ENCODE peak calls at places on chromosomes 11 and 22, in seven cellular contexts. M is uterus; U is iPS DF 6.9; N is AG04450; L is substantia nigra; O is left ventricle myocardium inferior; P is CD4-positive, alpha-beta T cell. J is an unnamed sample.

GRCh38 chr22:35950262-35950661 is 78.4 kb downstream of the RBFOX2 start:
- DNase-seq in N (no peak), U (no peak), M (no peak), L (no peak), P (no peak), O (no peak), J (no peak)

GRCh38 chr11:15988693-15989231 is 367.6 kb downstream of the SOX6 start:
- DNase-seq in O (no peak), N (no peak), P (no peak), M (no peak), U (peak), L (no peak), J (no peak)

GRCh38 chr11:102924851-102925380 is 30.6 kb downstream of the MMP13 start:
- DNase-seq in U (no peak), P (no peak), O (no peak), N (no peak), M (no peak), L (no peak), J (no peak)

GRCh38 chr11:116373107-116373506 is 399.7 kb downstream of the BUD13 start:
- DNase-seq in N (no peak), O (no peak), L (no peak), P (no peak), U (no peak), M (no peak), J (no peak)

GRCh38 chr22:20209761-20210250 is 58.3 kb downstream of the RTN4R start:
- DNase-seq in M (no peak), U (no peak), P (no peak), L (no peak), O (no peak), N (no peak), J (no peak)

GRCh38 chr22:19382240-19382639 is 49.3 kb downstream of the HIRA start:
- DNase-seq in O (no peak), U (no peak), L (no peak), M (no peak), N (no peak), P (no peak), J (no peak)

GRCh38 chr11:119093951-119094815 is 7.5 kb downstream of the DPAGT1 start:
- DNase-seq in O (no peak), P (peak), L (no peak), M (peak), N (no peak), U (no peak), J (no peak)

GRCh38 chr11:108561535-108561991 is 32.0 kb downstream of the EXPH5 start:
- DNase-seq in O (no peak), U (no peak), N (no peak), P (no peak), L (no peak), M (no peak), J (no peak)

GRCh38 chr22:26226538-26227297 is 57.5 kb downstream of the SEZ6L start:
- DNase-seq in M (no peak), N (no peak), U (no peak), P (no peak), L (no peak), O (no peak), J (no peak)

GRCh38 chr11:83649468-83649915 is 363.3 kb upstream of the CCDC90B start:
- DNase-seq in M (no peak), L (no peak), N (no peak), O (no peak), U (no peak), P (no peak), J (peak)

GRCh38 chr11:62671272-62671603 is 235 bp upstream of the UQCC3 start:
- DNase-seq in M (no peak), O (no peak), N (no peak), P (no peak), L (no peak), U (no peak), J (no peak)

GRCh38 chr11:125337836-125338235 is 158.2 kb downstream of the FEZ1 start:
- DNase-seq in M (peak), U (no peak), L (no peak), N (no peak), P (no peak), O (no peak), J (no peak)
- H3K27ac ChIP-seq in M (peak), U (no peak), L (no peak), N (no peak), P (no peak), O (peak), J (no peak)

GRCh38 chr11:122176651-122177050 is 60.6 kb upstream of the BLID start:
- DNase-seq in N (no peak), L (no peak), M (no peak), P (no peak), U (no peak), O (no peak), J (no peak)

GRCh38 chr11:122179966-122180365 is 64.0 kb upstream of the BLID start:
- DNase-seq in P (no peak), M (no peak), U (no peak), N (no peak), O (no peak), L (no peak), J (no peak)

GRCh38 chr11:122180435-122180834 is 64.4 kb upstream of the BLID start:
- DNase-seq in M (peak), L (no peak), N (peak), U (no peak), O (no peak), P (no peak), J (no peak)

GRCh38 chr11:122177238-122177637 is 61.2 kb upstream of the BLID start:
- DNase-seq in O (no peak), L (no peak), U (no peak), P (no peak), M (no peak), N (no peak), J (no peak)

DNA sequence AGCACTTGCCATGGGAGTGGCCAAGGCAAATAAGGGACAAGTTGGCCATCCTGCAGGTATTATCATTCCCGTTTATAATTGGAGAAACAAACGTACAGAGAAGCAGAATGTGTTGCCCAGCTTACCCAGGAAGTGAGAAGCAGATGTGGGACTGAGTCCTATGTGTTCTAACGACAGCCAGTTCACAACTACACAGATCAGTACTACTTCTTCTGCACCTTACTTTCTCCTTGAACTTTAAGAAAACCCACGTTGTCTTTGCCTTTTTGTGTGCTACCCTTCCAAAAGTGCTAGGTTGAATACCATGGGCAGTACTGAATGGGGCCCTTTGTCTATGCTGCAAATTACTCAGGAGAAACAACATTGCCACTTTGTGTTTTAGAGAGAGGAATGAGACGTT is 62.8 kb upstream of the BLID start:
- DNase-seq in U (no peak), O (no peak), N (no peak), L (no peak), M (no peak), P (no peak), J (no peak)
- H3K27ac ChIP-seq in U (no peak), O (no peak), N (peak), L (peak), M (no peak), P (no peak), J (no peak)

DNA sequence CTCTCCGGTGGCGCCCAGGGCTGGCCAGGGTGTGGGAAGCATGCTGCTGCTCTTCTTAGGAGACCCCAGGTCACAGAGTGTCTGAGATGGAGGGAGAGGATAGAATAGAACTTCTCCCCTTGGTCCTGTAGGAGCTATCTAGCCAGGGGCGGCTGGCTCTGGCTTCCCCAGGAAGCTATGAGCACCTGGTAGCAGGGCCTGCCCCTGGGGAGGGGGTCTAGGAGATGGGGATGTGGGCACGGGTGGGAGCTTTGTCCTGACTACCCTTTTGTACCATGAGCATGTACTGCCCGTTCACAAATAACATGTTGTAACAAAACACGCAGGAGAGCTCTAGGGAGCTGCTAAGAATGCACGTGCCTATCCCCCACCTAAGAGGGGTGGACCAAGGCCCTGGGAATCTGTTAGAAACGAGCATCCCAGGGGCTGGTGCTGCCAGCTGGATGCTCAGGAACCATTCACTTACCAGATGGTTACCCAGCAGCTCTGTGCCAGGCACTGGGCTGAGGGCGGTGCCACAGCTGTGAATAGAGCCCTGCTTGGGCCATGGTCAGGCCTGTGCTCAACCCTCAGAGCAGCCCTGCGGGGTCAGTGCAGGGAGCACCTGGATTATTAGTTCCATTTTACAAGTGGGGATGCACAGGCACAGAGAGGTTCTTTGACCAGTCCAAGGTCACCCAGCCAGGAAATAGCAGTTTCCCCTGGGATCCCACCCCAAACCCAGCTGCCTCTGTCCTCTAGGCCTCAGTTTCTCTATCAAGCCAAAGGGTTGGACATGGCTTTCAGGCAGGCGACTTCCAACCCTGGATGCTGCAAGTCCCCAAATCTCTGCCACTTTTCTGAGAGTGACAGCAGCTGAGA is 2.2 kb downstream of the SLC39A13 start:
- DNase-seq in P (no peak), U (no peak), M (no peak), O (no peak), N (no peak), L (no peak), J (no peak)
- H3K27ac ChIP-seq in P (no peak), U (no peak), M (peak), O (peak), N (no peak), L (peak), J (no peak)

GRCh38 chr11:69470301-69470700 is 11.2 kb upstream of the LINC01488 start:
- DNase-seq in P (no peak), N (no peak), M (no peak), U (no peak), O (peak), L (no peak), J (peak)

GRCh38 chr11:69467646-69468045 is 13.8 kb upstream of the LINC01488 start:
- DNase-seq in L (no peak), O (peak), U (no peak), P (no peak), M (no peak), N (no peak), J (no peak)

GRCh38 chr11:69470793-69471192 is 10.7 kb upstream of the LINC01488 start:
- DNase-seq in P (no peak), L (no peak), U (no peak), O (peak), M (no peak), N (no peak), J (no peak)

GRCh38 chr11:69468236-69468635 is 13.2 kb upstream of the LINC01488 start:
- DNase-seq in O (peak), M (no peak), L (no peak), U (no peak), N (no peak), P (no peak), J (no peak)

DNA sequence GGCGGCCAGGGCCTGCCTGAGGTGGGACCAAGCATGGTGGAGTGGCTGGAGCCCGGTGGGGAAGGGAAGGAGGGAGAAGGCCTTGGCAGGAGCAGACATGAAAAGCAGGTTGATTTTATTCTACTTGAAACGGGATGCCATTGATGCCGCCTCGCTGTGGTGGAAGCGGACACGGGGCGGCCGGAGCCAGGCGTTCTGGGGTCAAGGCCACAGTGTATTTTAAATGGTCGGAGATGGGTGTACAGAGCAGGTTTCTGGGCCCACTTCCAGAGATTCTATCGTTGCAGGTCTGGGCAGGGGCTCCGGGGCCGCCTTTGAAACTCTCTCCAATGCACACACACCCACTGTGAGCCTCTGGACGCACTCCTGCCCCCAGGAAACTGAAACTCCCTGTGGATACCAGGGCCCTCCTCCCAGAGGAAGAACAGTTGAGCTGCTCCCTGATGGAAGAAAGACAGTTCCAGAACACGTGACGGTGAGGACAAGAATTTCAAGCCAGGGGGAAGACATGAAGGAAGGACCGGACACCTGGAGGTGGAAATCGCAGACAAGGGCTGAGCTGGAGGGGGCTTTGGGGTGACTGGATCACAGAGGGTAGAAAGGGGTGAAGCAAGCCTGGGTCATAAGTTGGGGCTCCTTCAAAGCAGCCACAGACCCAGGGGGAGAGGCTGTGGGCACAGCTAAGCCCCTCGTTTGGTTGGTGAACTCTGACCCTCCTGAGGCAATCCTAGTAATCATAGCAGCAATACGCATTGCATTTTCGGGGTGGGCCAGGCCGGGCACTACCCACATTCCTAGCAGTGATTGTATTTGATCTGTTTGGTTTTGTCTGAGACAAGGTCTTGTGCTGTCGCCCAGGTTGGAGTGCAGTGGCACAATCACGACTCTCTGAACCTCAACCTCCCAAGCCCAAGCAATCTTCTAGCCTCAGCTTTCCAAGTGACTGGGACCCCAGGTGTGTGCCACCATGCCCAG is 12.3 kb upstream of the LINC01488 start:
- DNase-seq in L (no peak), M (no peak), P (no peak), U (no peak), N (no peak), O (peak), J (peak)
- H3K27ac ChIP-seq in L (no peak), M (no peak), P (no peak), U (no peak), N (peak), O (no peak), J (no peak)

DNA sequence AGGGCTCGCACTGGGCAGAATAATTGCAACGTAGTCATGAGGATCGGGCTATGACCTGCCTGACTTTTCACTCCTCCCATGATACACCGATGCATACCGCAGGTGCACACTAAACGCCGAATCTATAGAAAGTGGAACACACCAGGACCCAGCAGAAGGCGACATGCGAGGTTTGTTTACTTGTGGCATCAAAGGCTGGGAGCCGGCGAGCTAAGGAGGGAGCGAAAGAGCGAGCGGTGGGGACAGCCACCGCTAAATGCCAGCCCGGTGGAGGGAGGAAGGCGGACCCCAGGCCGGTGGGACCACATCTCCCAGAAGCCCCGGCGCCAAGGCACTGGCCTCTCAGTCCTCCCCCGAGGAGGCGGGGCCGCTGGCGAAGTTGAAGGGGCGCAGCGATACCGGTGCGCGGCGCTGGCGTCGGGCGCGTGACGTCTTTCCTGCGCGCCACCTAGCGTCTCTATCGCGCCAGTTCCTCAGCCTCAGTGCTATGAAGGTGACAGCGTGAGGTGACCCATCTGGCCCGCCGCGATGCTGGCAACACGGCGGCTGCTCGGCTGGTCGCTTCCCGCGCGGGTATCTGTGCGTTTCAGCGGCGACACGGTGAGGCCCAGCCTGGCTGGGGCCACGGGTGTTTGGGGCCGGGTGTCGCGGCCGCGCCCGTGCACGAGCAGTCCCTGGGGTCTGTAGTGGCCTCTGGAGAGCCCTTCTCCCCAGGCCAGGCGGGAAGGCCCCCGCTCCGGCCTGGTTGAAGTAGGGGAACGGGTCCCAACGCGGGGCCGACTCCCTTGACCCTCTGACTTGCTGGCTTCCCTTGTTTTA is at the start of gene NDUFV1:
- DNase-seq in N (peak), U (no peak), M (peak), O (peak), L (peak), P (peak), J (peak)
- H3K27ac ChIP-seq in N (peak), U (no peak), M (peak), O (peak), L (peak), P (peak), J (peak)